ENCODE peak calls at places on chromosomes 3 and 15, in ten cellular contexts. J, O, T, S, R, Y, G, L, D and Q are unnamed samples.

GRCh38 chr15:69265347-69265955 is 33.3 kb upstream of the PAQR5 start:
- DNase-seq in L (no peak), Y (no peak), T (no peak), J (no peak), G (peak; percentile 57), R (peak; percentile 46), S (peak; percentile 47), D (no peak), O (no peak), Q (peak; percentile 34)

GRCh38 chr15:66096711-66097058 is 156.9 kb downstream of the MEGF11 start:
- DNase-seq in O (no peak), G (no peak), Y (no peak), T (no peak), L (no peak), J (peak; percentile 36), D (no peak), S (no peak), R (no peak), Q (no peak)

GRCh38 chr3:45509038-45509767 is 85.3 kb upstream of the LIMD1 start:
- DNase-seq in D (no peak), O (no peak), R (no peak), L (no peak), G (peak; percentile 72), T (no peak), Y (no peak), S (no peak), J (no peak), Q (peak; percentile 48)

GRCh38 chr3:16335364-16335763 is 70.4 kb downstream of the OXNAD1 start:
- DNase-seq in G (no peak), T (no peak), Y (no peak), D (no peak), S (no peak), R (no peak), O (no peak), J (no peak), L (no peak), Q (no peak)

GRCh38 chr15:73541479-73541878 is 91.7 kb downstream of the NPTN start:
- DNase-seq in S (peak; percentile 41), J (no peak), Y (no peak), T (no peak), O (no peak), D (no peak), L (no peak), R (no peak), G (no peak), Q (no peak)

GRCh38 chr3:45906681-45907220 is 20.4 kb downstream of the CCR9 start:
- DNase-seq in O (no peak), J (no peak), S (peak; percentile 8), Y (no peak), G (peak; percentile 61), D (no peak), T (no peak), R (peak; percentile 24), L (no peak), Q (no peak)

GRCh38 chr3:82022836-82023235 is 261.4 kb upstream of the GBE1 start:
- DNase-seq in O (no peak), J (no peak), T (no peak), R (no peak), Y (no peak), S (no peak), G (no peak), D (no peak), L (no peak), Q (no peak)

GRCh38 chr15:50145451-50145872 is 26.4 kb upstream of the ATP8B4 start:
- DNase-seq in L (peak; percentile 45), D (peak; percentile 49), J (no peak), O (peak; percentile 16), S (peak; percentile 78), Y (no peak), R (peak; percentile 73), T (no peak), G (peak; percentile 85), Q (peak; percentile 71)

GRCh38 chr3:46942481-46943236 is 33.9 kb downstream of the CCDC12 start:
- DNase-seq in R (no peak), J (no peak), O (no peak), S (no peak), Y (no peak), D (no peak), L (no peak), G (no peak), T (no peak), Q (no peak)

GRCh38 chr3:11846281-11847034 is at the start of gene TAMM41:
- DNase-seq in O (peak; percentile 66), T (peak; percentile 91), S (peak; percentile 78), Y (peak; percentile 95), J (peak; percentile 90), R (peak; percentile 91), G (peak; percentile 89), D (peak; percentile 81), L (peak; percentile 69), Q (peak; percentile 81)

GRCh38 chr15:25883860-25884259 is 20.7 kb upstream of the ATP10A start:
- DNase-seq in T (no peak), J (no peak), L (peak; percentile 73), R (no peak), D (no peak), Y (no peak), S (peak; percentile 17), O (no peak), G (no peak), Q (no peak)

GRCh38 chr15:78932216-78932808 is 12.5 kb downstream of the CTSH start:
- DNase-seq in D (no peak), O (no peak), G (no peak), L (no peak), J (no peak), Y (no peak), S (no peak), R (no peak), T (no peak), Q (no peak)
- TF ChIP-seq POLR2AphosphoS5 in D (no peak), O (no peak), G (no peak), L (no peak), J (no peak), Y (no peak), S (no peak), R (no peak), T (no peak), Q (no peak)

DNA sequence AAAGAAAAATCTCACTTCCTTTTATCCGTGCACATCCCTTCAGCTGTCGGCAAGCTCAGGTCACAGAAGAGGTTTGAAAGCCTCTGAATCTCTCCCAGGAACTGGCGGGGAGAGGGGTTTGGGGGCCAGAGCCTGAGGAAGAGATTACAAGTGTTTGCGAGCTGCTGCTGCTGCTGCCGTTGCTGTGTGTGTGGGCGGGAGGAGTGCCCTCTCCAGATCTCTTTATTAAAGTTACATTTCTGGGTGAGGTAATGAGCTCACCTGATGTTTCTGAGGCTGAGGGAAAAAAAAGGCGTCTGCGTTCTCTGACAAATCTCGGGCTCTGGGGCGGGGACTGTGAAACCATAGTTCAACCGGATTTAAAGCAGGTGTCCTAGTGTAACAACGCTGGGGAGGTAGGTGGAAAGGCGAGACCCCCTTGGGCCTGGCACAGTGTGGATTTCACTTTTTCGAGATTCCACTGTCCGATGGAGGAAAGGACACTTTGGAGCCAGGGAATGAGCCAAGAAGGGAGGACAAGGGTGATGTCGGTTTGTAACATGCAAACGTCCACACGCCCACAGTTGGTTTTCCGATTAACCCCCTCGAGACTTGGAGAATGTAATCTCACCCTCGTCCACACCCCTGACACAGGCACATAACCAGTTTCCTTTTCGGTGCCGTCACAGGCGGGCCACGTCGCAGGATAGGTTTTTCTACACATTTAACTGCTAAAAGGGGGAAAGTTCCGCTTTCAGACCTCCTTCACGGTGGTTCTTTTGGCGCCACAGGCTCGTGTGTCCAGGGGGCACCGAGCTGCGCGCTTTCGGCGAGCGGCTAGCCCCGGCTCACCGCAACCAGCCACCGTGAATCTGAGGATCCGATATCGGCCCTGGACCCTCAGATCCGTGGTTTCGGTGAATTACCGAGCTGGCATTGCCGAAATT is 2.1 kb downstream of the ALCAM start:
- DNase-seq in T (peak; percentile 70), D (peak; percentile 47), J (peak; percentile 69), G (peak; percentile 59), Y (peak; percentile 66), R (peak; percentile 64), L (peak; percentile 67), S (peak; percentile 60), O (peak; percentile 69), Q (peak; percentile 75)
- TF ChIP-seq POLR2AphosphoS5 in T (no peak), D (peak; percentile 45), J (no peak), G (no peak), Y (peak; percentile 15), R (no peak), L (no peak), S (peak; percentile 33), O (peak; percentile 88), Q (peak; percentile 65)

DNA sequence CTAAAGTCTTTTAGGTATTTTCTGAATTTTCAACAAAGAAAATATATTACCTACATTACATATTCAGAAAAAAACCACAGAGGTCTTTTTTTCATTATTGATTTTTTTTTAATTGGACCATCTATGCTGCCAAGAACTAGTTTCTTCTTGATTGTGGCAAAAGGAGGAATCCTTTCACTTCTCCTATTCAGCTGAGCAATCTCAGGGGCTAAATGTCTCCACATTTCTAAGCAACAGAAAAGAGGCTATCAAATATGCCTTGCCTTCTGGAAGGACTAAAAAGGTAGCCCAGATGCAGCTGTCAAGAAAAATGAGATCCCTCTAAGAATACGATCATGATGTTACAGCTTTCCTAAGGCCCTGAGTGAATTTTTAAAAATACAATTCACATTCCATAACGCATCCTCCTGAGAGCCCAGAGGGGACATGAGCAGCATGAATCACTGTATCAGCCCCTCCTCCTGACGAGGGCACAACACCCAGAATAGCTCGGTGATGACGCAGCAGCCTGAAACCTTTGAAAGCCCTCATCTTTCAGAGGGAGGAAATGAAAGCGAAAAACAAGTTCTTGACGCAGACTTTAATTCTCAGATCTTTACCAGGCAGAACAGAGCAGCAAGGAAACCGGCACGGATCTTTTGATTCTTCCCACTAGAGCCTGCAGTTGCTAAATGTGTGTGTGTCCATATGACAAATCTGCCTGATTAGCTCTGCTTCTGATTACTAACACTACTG is 24.6 kb downstream of the RUBCN start:
- DNase-seq in O (peak; percentile 97), R (peak; percentile 98), Y (peak; percentile 96), J (peak; percentile 68), G (peak; percentile 79), T (peak; percentile 77), D (peak; percentile 38), L (peak; percentile 93), S (peak; percentile 28), Q (peak; percentile 96)
- TF ChIP-seq POLR2AphosphoS5 in O (peak; percentile 92), R (no peak), Y (peak; percentile 91), J (peak; percentile 60), G (no peak), T (peak; percentile 65), D (no peak), L (no peak), S (no peak), Q (peak; percentile 68)

GRCh38 chr3:106342386-106342785 is 473.6 kb upstream of the CBLB start:
- DNase-seq in J (no peak), O (no peak), S (no peak), Y (no peak), L (no peak), D (no peak), T (no peak), G (no peak), R (no peak), Q (no peak)

GRCh38 chr3:106341090-106341489 is 472.3 kb upstream of the CBLB start:
- DNase-seq in T (no peak), Y (peak; percentile 66), J (no peak), S (no peak), G (no peak), R (no peak), D (no peak), O (no peak), L (no peak), Q (no peak)

GRCh38 chr3:106338582-106339219 is 469.9 kb upstream of the CBLB start:
- DNase-seq in Y (no peak), G (no peak), O (no peak), T (no peak), L (no peak), S (no peak), R (no peak), D (no peak), J (no peak), Q (no peak)

GRCh38 chr3:106337116-106337515 is 468.3 kb upstream of the CBLB start:
- DNase-seq in J (no peak), G (no peak), Y (no peak), T (no peak), O (no peak), R (no peak), L (no peak), D (no peak), S (no peak), Q (peak; percentile 44)

GRCh38 chr3:106339551-106339950 is 470.7 kb upstream of the CBLB start:
- DNase-seq in G (no peak), L (no peak), O (no peak), Y (no peak), J (no peak), D (no peak), T (no peak), S (no peak), R (no peak), Q (no peak)
- TF ChIP-seq POLR2AphosphoS5 in G (no peak), L (no peak), O (no peak), Y (no peak), J (no peak), D (no peak), T (no peak), S (no peak), R (no peak), Q (no peak)